ENCODE peak calls at places on chromosomes 2 and 18, in seven cellular contexts. Y is tibial artery; E is iPS-NIHi11; N is ELF-1; P is posterior cingulate gyrus; B is stimulated activated CD8-positive, alpha-beta memory T cell treated with anti-CD3 and anti-CD28 coated beads, Interleukin-4, amount 100 ng/mL, for 48 hours; Q is stimulated activated CD4-positive, alpha-beta T cell treated with anti-CD3 and anti-CD28 coated beads, Interleukin-2, amount 100 ng/mL, for 48 hours. X is an unnamed sample.

GRCh38 chr2:39326644-39327043 is 82.9 kb upstream of the CDKL4 start:
- DNase-seq in Y (no peak), E (no peak), N (no peak), P (no peak), B (no peak), Q (no peak), X (no peak)

GRCh38 chr2:74585406-74586182 is 31.1 kb downstream of the DOK1 start:
- DNase-seq in Y (peak; percentile 48), E (no peak), N (no peak), P (no peak), B (no peak), Q (no peak), X (no peak)

GRCh38 chr18:2442726-2443275 is 128.5 kb downstream of the METTL4 start:
- DNase-seq in Y (no peak), E (no peak), N (no peak), P (no peak), B (no peak), Q (no peak), X (no peak)

GRCh38 chr2:167001165-167001564 is 112.9 kb downstream of the XIRP2 start:
- DNase-seq in Y (no peak), E (no peak), N (no peak), P (no peak), B (no peak), Q (no peak), X (no peak)

GRCh38 chr2:203891474-203891873 is 23.9 kb downstream of the CTLA4 start:
- DNase-seq in Y (peak; percentile 50), E (no peak), N (no peak), P (no peak), B (peak; percentile 74), Q (peak; percentile 28), X (no peak)

GRCh38 chr2:208142255-208142924 is 3.6 kb downstream of the CRYGB start:
- DNase-seq in Y (no peak), E (no peak), N (no peak), P (no peak), B (no peak), Q (no peak), X (peak; percentile 5)

GRCh38 chr2:154130821-154131220 is 259.1 kb downstream of the GALNT13 start:
- DNase-seq in Y (no peak), E (no peak), N (no peak), P (no peak), B (no peak), Q (no peak), X (no peak)

GRCh38 chr2:176565641-176566323 is 296.5 kb downstream of the MTX2 start:
- DNase-seq in Y (peak; percentile 22), E (no peak), N (no peak), P (no peak), B (no peak), Q (no peak), X (peak; percentile 91)

GRCh38 chr2:119222213-119222612 is 1.4 kb upstream of the STEAP3 start:
- DNase-seq in Y (no peak), E (no peak), N (peak; percentile 80), P (no peak), B (no peak), Q (no peak), X (no peak)

GRCh38 chr2:8588831-8589191 is 93.0 kb upstream of the ID2 start:
- DNase-seq in Y (no peak), E (no peak), N (no peak), P (no peak), B (no peak), Q (no peak), X (no peak)

GRCh38 chr2:229780856-229781773 is 66.8 kb upstream of the DNER start:
- DNase-seq in Y (no peak), E (peak; percentile 62), N (peak; percentile 40), P (no peak), B (no peak), Q (no peak), X (peak; percentile 77)

GRCh38 chr2:119225926-119226325 is 2.3 kb downstream of the STEAP3 start:
- DNase-seq in Y (no peak), E (no peak), N (no peak), P (no peak), B (no peak), Q (no peak), X (no peak)

GRCh38 chr2:194602750-194603149 is 1054.3 kb upstream of the SLC39A10 start:
- DNase-seq in Y (no peak), E (no peak), N (no peak), P (no peak), B (no peak), Q (no peak), X (peak; percentile 63)

GRCh38 chr2:176473177-176473576 is 203.9 kb downstream of the MTX2 start:
- DNase-seq in Y (no peak), E (no peak), N (no peak), P (no peak), B (peak; percentile 28), Q (peak; percentile 5), X (no peak)

GRCh38 chr2:131031875-131032274 is 61.4 kb downstream of the FAM168B start:
- DNase-seq in Y (no peak), E (no peak), N (no peak), P (no peak), B (no peak), Q (no peak), X (no peak)

GRCh38 chr2:10045561-10046355 is 2.4 kb downstream of the KLF11 start:
- DNase-seq in Y (no peak), E (no peak), N (no peak), P (peak; percentile 19), B (no peak), Q (no peak), X (no peak)

GRCh38 chr2:171185941-171186340 is 25.2 kb upstream of the TLK1 start:
- DNase-seq in Y (no peak), E (no peak), N (no peak), P (no peak), B (no peak), Q (no peak), X (no peak)

GRCh38 chr18:374735-375168 is 106.9 kb upstream of the THOC1 start:
- DNase-seq in Y (peak; percentile 61), E (no peak), N (no peak), P (no peak), B (no peak), Q (no peak), X (no peak)

GRCh38 chr2:202870431-202871160 is 970 bp downstream of the ICA1L start:
- DNase-seq in Y (peak; percentile 49), E (peak; percentile 85), N (peak; percentile 75), P (peak; percentile 52), B (peak; percentile 75), Q (peak; percentile 47), X (peak; percentile 74)

GRCh38 chr2:108320326-108320932 is 31.7 kb downstream of the SULT1C2 start:
- DNase-seq in Y (no peak), E (no peak), N (no peak), P (no peak), B (no peak), Q (no peak), X (no peak)

GRCh38 chr2:237824085-237824484 is 25.5 kb downstream of the RBM44 start:
- DNase-seq in Y (no peak), E (no peak), N (no peak), P (no peak), B (no peak), Q (no peak), X (no peak)

GRCh38 chr2:210003394-210003793 is 956 bp downstream of the RPE start:
- DNase-seq in Y (no peak), E (no peak), N (no peak), P (no peak), B (no peak), Q (no peak), X (no peak)

GRCh38 chr2:73823916-73824523 is 4.7 kb upstream of the STAMBP start:
- DNase-seq in Y (no peak), E (peak; percentile 42), N (peak; percentile 5), P (no peak), B (no peak), Q (no peak), X (peak; percentile 54)

GRCh38 chr2:100276716-100277115 is 45.6 kb downstream of the LONRF2 start:
- DNase-seq in Y (no peak), E (no peak), N (no peak), P (no peak), B (no peak), Q (no peak), X (no peak)

GRCh38 chr18:9191658-9192256 is 55.2 kb downstream of the ANKRD12 start:
- DNase-seq in Y (no peak), E (no peak), N (no peak), P (no peak), B (no peak), Q (no peak), X (no peak)

GRCh38 chr2:225091336-225091735 is 49.1 kb upstream of the DOCK10 start:
- DNase-seq in Y (no peak), E (no peak), N (no peak), P (no peak), B (no peak), Q (no peak), X (no peak)

GRCh38 chr2:15826273-15826717 is 114.1 kb upstream of the MYCN start:
- DNase-seq in Y (no peak), E (peak; percentile 82), N (peak; percentile 98), P (no peak), B (no peak), Q (no peak), X (peak; percentile 90)

GRCh38 chr2:20584637-20585321 is 66.1 kb downstream of the HS1BP3 start:
- DNase-seq in Y (no peak), E (peak; percentile 83), N (peak; percentile 98), P (no peak), B (no peak), Q (no peak), X (peak; percentile 97)

GRCh38 chr18:40874233-40874632 is 1080.8 kb upstream of the PIK3C3 start:
- DNase-seq in Y (no peak), E (no peak), N (no peak), P (no peak), B (no peak), Q (no peak), X (no peak)

GRCh38 chr2:127044165-127044718 is 62.7 kb downstream of the BIN1 start:
- DNase-seq in Y (no peak), E (no peak), N (no peak), P (no peak), B (no peak), Q (no peak), X (no peak)

X was measured in SJCRH30.